ENCODE peak calls at places on chromosomes 7 and 10, in six cellular contexts. One of them, this sample, is unnamed.

GRCh38 chr10:36677170-36677768 is 448.1 kb upstream of the ANKRD30A start:
- DNase-seq in HL-60: no peak
- DNase-seq in HepG2: no peak
- DNase-seq in SK-N-SH: no peak
- DNase-seq in H1: no peak
- DNase-seq in GM12878: no peak
- DNase-seq in this sample: no peak

GRCh38 chr7:74226633-74227032 is 16.8 kb downstream of the LAT2 start:
- DNase-seq in HL-60: peak
- DNase-seq in SK-N-SH: no peak
- DNase-seq in H1: no peak
- DNase-seq in GM12878: no peak
- DNase-seq in HepG2: no peak
- DNase-seq in this sample: no peak

GRCh38 chr7:2000801-2001321 is 231.9 kb downstream of the MAD1L1 start:
- DNase-seq in HL-60: no peak
- DNase-seq in H1: no peak
- DNase-seq in HepG2: no peak
- DNase-seq in GM12878: no peak
- DNase-seq in SK-N-SH: no peak
- DNase-seq in this sample: no peak

GRCh38 chr10:61907587-61907986 is 6.1 kb downstream of the ARID5B start:
- DNase-seq in HL-60: no peak
- DNase-seq in HepG2: no peak
- DNase-seq in GM12878: no peak
- DNase-seq in H1: no peak
- DNase-seq in SK-N-SH: no peak
- DNase-seq in this sample: no peak

GRCh38 chr10:28201666-28202400 is 101.0 kb downstream of the MPP7 start:
- DNase-seq in GM12878: no peak
- DNase-seq in HepG2: no peak
- DNase-seq in H1: no peak
- DNase-seq in HL-60: no peak
- DNase-seq in SK-N-SH: no peak
- DNase-seq in this sample: no peak

GRCh38 chr10:124451227-124451807 is 1.5 kb upstream of the NKX1-2 start:
- DNase-seq in HepG2: no peak
- DNase-seq in SK-N-SH: no peak
- DNase-seq in HL-60: no peak
- DNase-seq in H1: no peak
- DNase-seq in GM12878: no peak
- DNase-seq in this sample: no peak

GRCh38 chr7:15323545-15323944 is 238.3 kb downstream of the AGMO start:
- DNase-seq in H1: no peak
- DNase-seq in HL-60: no peak
- DNase-seq in GM12878: no peak
- DNase-seq in SK-N-SH: no peak
- DNase-seq in HepG2: no peak
- DNase-seq in this sample: no peak

GRCh38 chr7:68684246-68684850 is 913.9 kb upstream of the AUTS2 start:
- DNase-seq in SK-N-SH: no peak
- DNase-seq in HepG2: no peak
- DNase-seq in H1: no peak
- DNase-seq in HL-60: no peak
- DNase-seq in GM12878: no peak
- DNase-seq in this sample: no peak

DNA sequence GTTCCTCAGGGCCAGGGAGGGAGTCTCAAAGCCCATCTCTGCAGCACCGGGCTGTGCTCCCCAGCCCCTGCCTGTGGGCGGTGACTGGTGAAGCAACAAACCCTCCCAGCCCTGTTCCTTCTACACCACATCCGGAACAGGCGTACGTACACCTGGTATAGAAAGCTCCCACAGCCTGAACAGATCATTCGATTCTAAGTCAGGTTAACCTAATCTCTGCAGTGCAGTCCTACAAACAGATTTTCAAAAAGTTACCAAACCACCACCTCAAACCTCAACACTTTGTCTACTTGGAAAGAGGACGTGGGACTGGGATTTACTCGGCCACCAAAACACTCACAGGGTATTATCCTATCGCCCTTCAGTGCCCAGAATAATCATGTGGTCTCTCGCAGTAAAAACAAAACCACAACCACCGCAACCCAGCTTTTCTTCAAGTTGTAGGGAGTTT is 238.4 kb downstream of the DIP2C start:
- DNase-seq in H1: no peak
- DNase-seq in SK-N-SH: no peak
- DNase-seq in HL-60: peak
- DNase-seq in HepG2: no peak
- DNase-seq in GM12878: peak
- DNase-seq in this sample: no peak
- TF ChIP-seq GABPA in H1: no peak
- TF ChIP-seq GABPA in SK-N-SH: no peak
- TF ChIP-seq GABPA in HL-60: no peak
- TF ChIP-seq GABPA in HepG2: no peak
- TF ChIP-seq GABPA in GM12878: no peak
- TF ChIP-seq GABPA in this sample: no peak

GRCh38 chr7:107946451-107946850 is 55.5 kb downstream of the DLD start:
- DNase-seq in SK-N-SH: no peak
- DNase-seq in H1: no peak
- DNase-seq in GM12878: no peak
- DNase-seq in HL-60: no peak
- DNase-seq in HepG2: no peak
- DNase-seq in this sample: no peak
- TF ChIP-seq GABPA in SK-N-SH: no peak
- TF ChIP-seq GABPA in H1: no peak
- TF ChIP-seq GABPA in GM12878: no peak
- TF ChIP-seq GABPA in HL-60: no peak
- TF ChIP-seq GABPA in HepG2: no peak
- TF ChIP-seq GABPA in this sample: no peak

GRCh38 chr10:86250399-86250798 is 116.2 kb downstream of the GRID1 start:
- DNase-seq in SK-N-SH: peak
- DNase-seq in GM12878: no peak
- DNase-seq in H1: no peak
- DNase-seq in HL-60: no peak
- DNase-seq in HepG2: no peak
- DNase-seq in this sample: no peak

GRCh38 chr10:86251426-86251825 is 115.2 kb downstream of the GRID1 start:
- DNase-seq in H1: no peak
- DNase-seq in HL-60: no peak
- DNase-seq in SK-N-SH: peak
- DNase-seq in HepG2: no peak
- DNase-seq in GM12878: no peak
- DNase-seq in this sample: no peak

GRCh38 chr10:86247588-86247987 is 119.0 kb downstream of the GRID1 start:
- DNase-seq in HepG2: no peak
- DNase-seq in H1: no peak
- DNase-seq in GM12878: no peak
- DNase-seq in HL-60: no peak
- DNase-seq in SK-N-SH: no peak
- DNase-seq in this sample: no peak

GRCh38 chr10:86248062-86248461 is 118.5 kb downstream of the GRID1 start:
- DNase-seq in SK-N-SH: no peak
- DNase-seq in HepG2: no peak
- DNase-seq in H1: no peak
- DNase-seq in GM12878: no peak
- DNase-seq in HL-60: no peak
- DNase-seq in this sample: no peak

GRCh38 chr10:86249794-86250193 is 116.8 kb downstream of the GRID1 start:
- DNase-seq in HL-60: no peak
- DNase-seq in HepG2: no peak
- DNase-seq in SK-N-SH: no peak
- DNase-seq in H1: no peak
- DNase-seq in GM12878: no peak
- DNase-seq in this sample: no peak
- TF ChIP-seq GABPA in HL-60: no peak
- TF ChIP-seq GABPA in HepG2: no peak
- TF ChIP-seq GABPA in SK-N-SH: no peak
- TF ChIP-seq GABPA in H1: no peak
- TF ChIP-seq GABPA in GM12878: no peak
- TF ChIP-seq GABPA in this sample: no peak

GRCh38 chr10:21261705-21262285 is 263.7 kb downstream of the SKIDA1 start:
- DNase-seq in HepG2: no peak
- DNase-seq in H1: no peak
- DNase-seq in SK-N-SH: no peak
- DNase-seq in HL-60: no peak
- DNase-seq in GM12878: no peak
- DNase-seq in this sample: no peak

GRCh38 chr10:21260793-21261149 is 264.7 kb downstream of the SKIDA1 start:
- DNase-seq in SK-N-SH: no peak
- DNase-seq in HepG2: no peak
- DNase-seq in HL-60: no peak
- DNase-seq in H1: no peak
- DNase-seq in GM12878: no peak
- DNase-seq in this sample: no peak

GRCh38 chr10:21257191-21257590 is 268.3 kb downstream of the SKIDA1 start:
- DNase-seq in SK-N-SH: no peak
- DNase-seq in H1: no peak
- DNase-seq in HepG2: no peak
- DNase-seq in HL-60: no peak
- DNase-seq in GM12878: no peak
- DNase-seq in this sample: no peak

GRCh38 chr10:21257919-21258318 is 267.6 kb downstream of the SKIDA1 start:
- DNase-seq in HL-60: no peak
- DNase-seq in H1: no peak
- DNase-seq in GM12878: no peak
- DNase-seq in SK-N-SH: no peak
- DNase-seq in HepG2: no peak
- DNase-seq in this sample: no peak

GRCh38 chr10:21260060-21260792 is 265.3 kb downstream of the SKIDA1 start:
- DNase-seq in H1: no peak
- DNase-seq in SK-N-SH: no peak
- DNase-seq in HL-60: no peak
- DNase-seq in HepG2: no peak
- DNase-seq in GM12878: no peak
- DNase-seq in this sample: no peak
- TF ChIP-seq GABPA in H1: no peak
- TF ChIP-seq GABPA in SK-N-SH: no peak
- TF ChIP-seq GABPA in HL-60: no peak
- TF ChIP-seq GABPA in HepG2: no peak
- TF ChIP-seq GABPA in GM12878: no peak
- TF ChIP-seq GABPA in this sample: no peak